ENCODE peak calls at places on chromosome 19, in eight cellular contexts. One of them, this sample, is unnamed. For H3K27me3, the result is how much of the 10 kb centered on the place peaks cover.

GRCh38 chr19:19110410-19111137 is 27.7 kb downstream of the TMEM161A start:
- DNase-seq in GM23338: peak
- DNase-seq in transverse colon: no peak
- DNase-seq in SK-N-SH: peak
- DNase-seq in breast epithelium: no peak
- DNase-seq in Panc1: no peak
- DNase-seq in endothelial cell of umbilical vein: peak
- DNase-seq in HCT116: no peak
- DNase-seq in this sample: no peak

GRCh38 chr19:14473915-14474578 is 1.1 kb downstream of the PTGER1 start:
- DNase-seq in endothelial cell of umbilical vein: no peak
- DNase-seq in breast epithelium: no peak
- DNase-seq in GM23338: peak
- DNase-seq in HCT116: no peak
- DNase-seq in Panc1: no peak
- DNase-seq in SK-N-SH: peak
- DNase-seq in transverse colon: peak
- DNase-seq in this sample: peak

GRCh38 chr19:38838208-38838985 is 6.8 kb upstream of the ECH1 start:
- DNase-seq in HCT116: peak
- DNase-seq in transverse colon: no peak
- DNase-seq in Panc1: no peak
- DNase-seq in GM23338: no peak
- DNase-seq in breast epithelium: no peak
- DNase-seq in endothelial cell of umbilical vein: no peak
- DNase-seq in SK-N-SH: no peak
- DNase-seq in this sample: peak

GRCh38 chr19:15551183-15552004 is 43.1 kb downstream of the CYP4F22 start:
- DNase-seq in SK-N-SH: peak
- DNase-seq in GM23338: peak
- DNase-seq in transverse colon: peak
- DNase-seq in HCT116: no peak
- DNase-seq in breast epithelium: no peak
- DNase-seq in Panc1: no peak
- DNase-seq in endothelial cell of umbilical vein: no peak
- DNase-seq in this sample: peak

GRCh38 chr19:18425515-18426415 is 6.6 kb downstream of the SSBP4 start:
- DNase-seq in endothelial cell of umbilical vein: no peak
- DNase-seq in SK-N-SH: no peak
- DNase-seq in HCT116: no peak
- DNase-seq in breast epithelium: no peak
- DNase-seq in Panc1: no peak
- DNase-seq in GM23338: peak
- DNase-seq in transverse colon: peak
- DNase-seq in this sample: no peak

GRCh38 chr19:18223860-18224524 is 2.2 kb downstream of the PDE4C start:
- DNase-seq in endothelial cell of umbilical vein: peak
- DNase-seq in breast epithelium: no peak
- DNase-seq in SK-N-SH: peak
- DNase-seq in GM23338: peak
- DNase-seq in transverse colon: peak
- DNase-seq in Panc1: peak
- DNase-seq in HCT116: peak
- DNase-seq in this sample: no peak

GRCh38 chr19:30059741-30060140 is 117.7 kb downstream of the URI1 start:
- DNase-seq in breast epithelium: no peak
- DNase-seq in HCT116: no peak
- DNase-seq in SK-N-SH: peak
- DNase-seq in endothelial cell of umbilical vein: no peak
- DNase-seq in transverse colon: no peak
- DNase-seq in Panc1: no peak
- DNase-seq in GM23338: no peak
- DNase-seq in this sample: no peak

GRCh38 chr19:17938092-17938845 is 5.5 kb downstream of the CCDC124 start:
- DNase-seq in HCT116: peak
- DNase-seq in endothelial cell of umbilical vein: peak
- DNase-seq in GM23338: peak
- DNase-seq in Panc1: peak
- DNase-seq in breast epithelium: peak
- DNase-seq in SK-N-SH: peak
- DNase-seq in transverse colon: peak
- DNase-seq in this sample: peak

GRCh38 chr19:33432408-33433170 is 59.1 kb downstream of the CEBPG start:
- DNase-seq in transverse colon: no peak
- DNase-seq in breast epithelium: peak
- DNase-seq in HCT116: no peak
- DNase-seq in GM23338: no peak
- DNase-seq in Panc1: no peak
- DNase-seq in endothelial cell of umbilical vein: no peak
- DNase-seq in SK-N-SH: no peak
- DNase-seq in this sample: no peak

GRCh38 chr19:16585808-16586476 is 13.7 kb upstream of the SLC35E1 start:
- DNase-seq in GM23338: no peak
- DNase-seq in breast epithelium: no peak
- DNase-seq in transverse colon: peak
- DNase-seq in SK-N-SH: no peak
- DNase-seq in Panc1: no peak
- DNase-seq in HCT116: no peak
- DNase-seq in endothelial cell of umbilical vein: no peak
- DNase-seq in this sample: no peak

GRCh38 chr19:33535176-33535575 is 13.6 kb upstream of the PEPD start:
- DNase-seq in Panc1: no peak
- DNase-seq in transverse colon: no peak
- DNase-seq in SK-N-SH: no peak
- DNase-seq in endothelial cell of umbilical vein: no peak
- DNase-seq in breast epithelium: no peak
- DNase-seq in GM23338: no peak
- DNase-seq in HCT116: no peak
- DNase-seq in this sample: no peak

GRCh38 chr19:48394331-48395169 is 1.1 kb downstream of the GRIN2D start:
- DNase-seq in breast epithelium: no peak
- DNase-seq in endothelial cell of umbilical vein: no peak
- DNase-seq in transverse colon: peak
- DNase-seq in SK-N-SH: no peak
- DNase-seq in GM23338: peak
- DNase-seq in Panc1: no peak
- DNase-seq in HCT116: no peak
- DNase-seq in this sample: no peak

GRCh38 chr19:7159105-7159933 is 89.8 kb downstream of the ZNF557 start:
- DNase-seq in GM23338: no peak
- DNase-seq in HCT116: no peak
- DNase-seq in breast epithelium: no peak
- DNase-seq in SK-N-SH: no peak
- DNase-seq in Panc1: peak
- DNase-seq in endothelial cell of umbilical vein: no peak
- DNase-seq in transverse colon: peak
- DNase-seq in this sample: no peak

GRCh38 chr19:17751103-17751911 is at the start of gene FCHO1:
- DNase-seq in HCT116: no peak
- DNase-seq in breast epithelium: no peak
- DNase-seq in Panc1: no peak
- DNase-seq in endothelial cell of umbilical vein: no peak
- DNase-seq in SK-N-SH: no peak
- DNase-seq in transverse colon: peak
- DNase-seq in GM23338: no peak
- DNase-seq in this sample: peak

GRCh38 chr19:49546825-49547565 is 19.2 kb downstream of the RCN3 start:
- DNase-seq in Panc1: no peak
- DNase-seq in endothelial cell of umbilical vein: peak
- DNase-seq in transverse colon: peak
- DNase-seq in GM23338: peak
- DNase-seq in HCT116: peak
- DNase-seq in SK-N-SH: peak
- DNase-seq in breast epithelium: no peak
- DNase-seq in this sample: peak

GRCh38 chr19:45952691-45953505 is 20.8 kb downstream of the NOVA2 start:
- DNase-seq in SK-N-SH: peak
- DNase-seq in breast epithelium: no peak
- DNase-seq in Panc1: no peak
- DNase-seq in endothelial cell of umbilical vein: no peak
- DNase-seq in GM23338: peak
- DNase-seq in transverse colon: peak
- DNase-seq in HCT116: no peak
- DNase-seq in this sample: peak

GRCh38 chr19:8194528-8195275 is 14.5 kb upstream of the CERS4 start:
- DNase-seq in transverse colon: peak
- DNase-seq in endothelial cell of umbilical vein: no peak
- DNase-seq in GM23338: no peak
- DNase-seq in SK-N-SH: no peak
- DNase-seq in HCT116: no peak
- DNase-seq in breast epithelium: no peak
- DNase-seq in Panc1: no peak
- DNase-seq in this sample: peak

DNA sequence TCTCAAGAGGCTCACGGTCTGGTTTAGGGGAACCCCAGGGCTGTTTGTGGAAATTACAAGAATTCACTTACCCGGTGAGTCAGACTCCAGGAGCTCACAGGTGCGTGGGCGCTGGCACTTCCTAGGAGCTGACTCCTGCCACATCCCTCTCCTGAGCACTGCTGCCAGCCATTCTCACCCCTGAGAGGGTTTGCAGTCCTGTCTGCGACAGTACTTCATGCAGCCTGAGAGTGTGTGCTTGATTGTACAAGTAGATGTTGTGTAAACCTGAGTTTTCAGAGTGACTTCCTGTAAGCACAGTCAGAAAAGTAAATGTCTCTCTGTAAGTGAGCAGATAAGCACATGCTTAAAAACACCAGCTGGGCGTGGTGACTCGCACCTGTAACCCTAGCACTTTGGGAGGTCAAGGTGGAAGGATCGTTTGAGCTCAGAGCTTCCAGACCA is 8.1 kb downstream of the MRPL4 start:
- DNase-seq in GM23338: no peak
- DNase-seq in endothelial cell of umbilical vein: no peak
- DNase-seq in HCT116: peak
- DNase-seq in transverse colon: no peak
- DNase-seq in breast epithelium: no peak
- DNase-seq in Panc1: no peak
- DNase-seq in SK-N-SH: no peak
- DNase-seq in this sample: peak
- TF ChIP-seq POLR2AphosphoS5 in GM23338: no peak
- TF ChIP-seq POLR2AphosphoS5 in endothelial cell of umbilical vein: no peak
- TF ChIP-seq POLR2AphosphoS5 in HCT116: no peak
- TF ChIP-seq POLR2AphosphoS5 in transverse colon: no peak
- TF ChIP-seq POLR2AphosphoS5 in breast epithelium: no peak
- TF ChIP-seq POLR2AphosphoS5 in Panc1: no peak
- TF ChIP-seq POLR2AphosphoS5 in SK-N-SH: no peak
- TF ChIP-seq POLR2AphosphoS5 in this sample: peak

DNA sequence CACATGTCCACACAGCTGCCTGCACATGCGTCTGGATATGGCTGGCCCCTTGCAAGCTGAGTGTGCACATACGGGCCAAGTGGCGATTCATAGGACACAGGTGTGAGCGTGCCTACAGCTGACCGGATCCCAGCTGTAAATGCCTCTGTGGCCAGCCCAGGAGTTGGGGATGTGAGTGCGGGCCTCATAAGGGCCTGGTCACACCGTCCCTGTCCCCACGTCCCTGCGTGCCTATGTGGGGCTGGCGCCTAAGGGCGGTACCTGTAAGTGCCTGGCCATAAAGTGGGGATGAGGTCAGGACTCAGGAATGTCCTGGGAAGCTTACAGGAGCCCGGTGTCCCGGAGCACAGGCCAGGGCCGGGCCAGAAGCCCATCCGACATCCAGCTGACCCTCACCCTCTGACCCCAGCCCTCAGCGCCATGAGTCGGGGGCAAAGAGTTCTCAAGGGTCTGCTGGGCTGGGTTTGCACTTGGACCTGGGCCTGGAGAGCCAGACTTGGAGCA is 1.3 kb upstream of the ARHGAP45 start:
- DNase-seq in Panc1: no peak
- DNase-seq in HCT116: peak
- DNase-seq in breast epithelium: no peak
- DNase-seq in transverse colon: peak
- DNase-seq in GM23338: peak
- DNase-seq in SK-N-SH: no peak
- DNase-seq in endothelial cell of umbilical vein: no peak
- DNase-seq in this sample: no peak
- H3K27me3 ChIP-seq in Panc1: under half
- H3K27me3 ChIP-seq in HCT116: under half
- H3K27me3 ChIP-seq in breast epithelium: under half
- H3K27me3 ChIP-seq in transverse colon: under half
- H3K27me3 ChIP-seq in GM23338: under half
- H3K27me3 ChIP-seq in SK-N-SH: under half
- H3K27me3 ChIP-seq in endothelial cell of umbilical vein: under half
- H3K27me3 ChIP-seq in this sample: under half

DNA sequence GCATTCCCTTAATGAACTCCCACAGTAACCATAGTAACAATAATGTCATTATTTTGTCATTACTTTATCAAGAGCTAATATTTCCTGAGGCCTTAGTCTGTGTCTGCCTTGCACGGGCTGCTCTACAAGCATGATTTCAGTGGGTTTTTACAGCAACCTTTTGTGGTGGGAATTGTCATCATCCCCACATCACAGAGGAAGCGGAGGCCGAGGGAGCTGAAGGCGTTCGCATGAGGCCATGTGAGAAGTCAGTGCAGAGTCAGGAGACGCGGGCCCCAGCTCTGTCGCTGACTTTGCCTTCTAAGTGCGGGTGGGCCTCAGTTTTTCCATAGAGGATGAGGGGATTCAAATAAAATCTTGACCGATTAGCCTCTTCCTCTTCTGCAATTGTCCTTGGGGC is 2.4 kb downstream of the KRTDAP start:
- DNase-seq in SK-N-SH: no peak
- DNase-seq in breast epithelium: no peak
- DNase-seq in HCT116: no peak
- DNase-seq in transverse colon: no peak
- DNase-seq in Panc1: no peak
- DNase-seq in GM23338: no peak
- DNase-seq in endothelial cell of umbilical vein: no peak
- DNase-seq in this sample: no peak
- H3K27ac ChIP-seq in SK-N-SH: no peak
- H3K27ac ChIP-seq in breast epithelium: no peak
- H3K27ac ChIP-seq in HCT116: no peak
- H3K27ac ChIP-seq in transverse colon: no peak
- H3K27ac ChIP-seq in Panc1: no peak
- H3K27ac ChIP-seq in GM23338: no peak
- H3K27ac ChIP-seq in endothelial cell of umbilical vein: no peak
- H3K27ac ChIP-seq in this sample: no peak

DNA sequence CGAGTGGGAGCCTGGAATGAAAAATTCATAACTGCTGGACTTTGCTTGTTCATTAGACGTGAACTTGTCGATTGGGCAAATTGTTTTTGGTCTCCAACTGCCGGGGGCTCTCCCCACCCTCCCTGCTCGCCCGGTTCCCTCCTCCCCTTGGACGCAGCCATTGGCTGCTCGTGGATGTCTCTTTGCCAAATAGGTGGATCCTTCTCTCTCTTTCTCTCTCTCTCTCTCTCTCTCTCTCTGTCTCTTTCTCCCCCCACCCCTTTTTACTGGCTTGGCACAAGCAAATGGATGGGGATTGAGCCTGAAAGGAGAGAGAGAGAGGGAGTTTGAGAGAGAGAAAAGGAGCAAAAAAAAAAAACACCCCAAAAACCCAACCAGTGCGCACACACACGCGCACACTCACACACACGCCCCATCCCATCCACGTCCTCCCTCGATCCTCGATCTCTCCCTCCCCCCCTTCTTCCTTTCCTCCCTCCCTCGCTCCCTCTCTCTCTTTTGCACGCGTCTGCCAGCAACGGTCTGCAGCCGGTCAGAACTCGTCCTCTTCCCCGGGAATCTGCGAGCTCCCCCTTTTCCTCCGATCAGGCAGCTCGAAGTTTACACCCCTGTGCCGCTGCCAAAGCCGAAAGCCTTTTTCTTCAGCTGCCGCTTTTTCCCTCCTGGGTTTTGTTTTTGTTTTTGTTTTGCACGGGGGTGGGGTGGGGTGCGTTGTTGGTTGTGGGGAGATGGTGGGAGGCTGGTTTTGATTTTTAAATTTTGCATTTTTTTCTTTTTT is 27.8 kb downstream of the NFIX start:
- DNase-seq in transverse colon: peak
- DNase-seq in GM23338: peak
- DNase-seq in endothelial cell of umbilical vein: peak
- DNase-seq in SK-N-SH: peak
- DNase-seq in HCT116: no peak
- DNase-seq in breast epithelium: peak
- DNase-seq in Panc1: no peak
- DNase-seq in this sample: peak
- TF ChIP-seq POLR2AphosphoS5 in transverse colon: peak
- TF ChIP-seq POLR2AphosphoS5 in GM23338: no peak
- TF ChIP-seq POLR2AphosphoS5 in endothelial cell of umbilical vein: no peak
- TF ChIP-seq POLR2AphosphoS5 in SK-N-SH: peak
- TF ChIP-seq POLR2AphosphoS5 in HCT116: no peak
- TF ChIP-seq POLR2AphosphoS5 in breast epithelium: peak
- TF ChIP-seq POLR2AphosphoS5 in Panc1: peak
- TF ChIP-seq POLR2AphosphoS5 in this sample: peak